ENCODE peak calls at places on chromosomes 13 and 19, in six cellular contexts. R is IMR-90, K is lower leg skin, C is A549, S is adrenal gland, P is upper lobe of left lung. U is an unnamed sample.

GRCh38 chr13:44904982-44905381 is 84.3 kb downstream of the NUFIP1 start:
- DNase-seq in R (peak), K (peak), C (peak), S (peak), P (no peak), U (peak)

GRCh38 chr13:110676511-110677204 is 29.3 kb downstream of the CARS2 start:
- DNase-seq in R (no peak), K (peak), C (no peak), S (no peak), P (peak), U (no peak)

GRCh38 chr19:2607712-2608601 is 94.5 kb downstream of the GNG7 start:
- DNase-seq in R (no peak), K (peak), C (no peak), S (no peak), P (peak), U (no peak)

GRCh38 chr13:25722893-25723292 is 328.9 kb downstream of the SHISA2 start:
- DNase-seq in R (no peak), K (no peak), C (no peak), S (no peak), P (no peak), U (no peak)

GRCh38 chr13:111548805-111549204 is 228.4 kb downstream of the TEX29 start:
- DNase-seq in R (no peak), K (peak), C (no peak), S (no peak), P (no peak), U (no peak)

GRCh38 chr19:13155472-13156284 is 5.5 kb downstream of the IER2 start:
- DNase-seq in R (peak), K (peak), C (peak), S (peak), P (peak), U (peak)

GRCh38 chr19:33409906-33410685 is 36.6 kb downstream of the CEBPG start:
- DNase-seq in R (no peak), K (no peak), C (no peak), S (no peak), P (no peak), U (no peak)

GRCh38 chr19:3633559-3633988 is 7.0 kb upstream of the CACTIN start:
- DNase-seq in R (no peak), K (no peak), C (no peak), S (no peak), P (peak), U (no peak)

GRCh38 chr19:4140237-4140711 is 13.2 kb upstream of the CREB3L3 start:
- DNase-seq in R (peak), K (no peak), C (peak), S (peak), P (no peak), U (peak)

GRCh38 chr19:39765091-39766076 is 13.3 kb upstream of the LEUTX start:
- DNase-seq in R (peak), K (no peak), C (peak), S (peak), P (no peak), U (no peak)

GRCh38 chr13:44004881-44005280 is 125.2 kb downstream of the LACC1 start:
- DNase-seq in R (peak), K (no peak), C (no peak), S (no peak), P (no peak), U (no peak)

GRCh38 chr13:87952377-87952776 is 281.2 kb downstream of the SLITRK5 start:
- DNase-seq in R (no peak), K (no peak), C (no peak), S (no peak), P (no peak), U (no peak)

GRCh38 chr19:35085947-35086346 is 29.7 kb upstream of the FXYD3 start:
- DNase-seq in R (no peak), K (no peak), C (no peak), S (no peak), P (no peak), U (no peak)

GRCh38 chr13:21898461-21898860 is 227.6 kb downstream of the FGF9 start:
- DNase-seq in R (no peak), K (no peak), C (no peak), S (no peak), P (no peak), U (no peak)

GRCh38 chr13:72458701-72459100 is 268.7 kb downstream of the MZT1 start:
- DNase-seq in R (no peak), K (no peak), C (no peak), S (no peak), P (no peak), U (no peak)

GRCh38 chr19:10305139-10305806 is 4.3 kb downstream of the ZGLP1 start:
- DNase-seq in R (peak), K (no peak), C (no peak), S (peak), P (no peak), U (no peak)

GRCh38 chr13:83007226-83007625 is 875.0 kb downstream of the SLITRK1 start:
- DNase-seq in R (no peak), K (no peak), C (no peak), S (no peak), P (no peak), U (no peak)

GRCh38 chr13:85284349-85284748 is 514.9 kb downstream of the SLITRK6 start:
- DNase-seq in R (no peak), K (no peak), C (no peak), S (no peak), P (no peak), U (no peak)

GRCh38 chr13:44420376-44421220 is 47.0 kb downstream of the SERP2 start:
- DNase-seq in R (no peak), K (peak), C (no peak), S (peak), P (no peak), U (no peak)

GRCh38 chr13:102394158-102395053 is 7.4 kb downstream of the FGF14 start:
- DNase-seq in R (peak), K (peak), C (peak), S (peak), P (peak), U (peak)

GRCh38 chr19:53546766-53547541 is 9.0 kb downstream of the ZNF331 start:
- DNase-seq in R (no peak), K (no peak), C (no peak), S (no peak), P (no peak), U (no peak)

GRCh38 chr19:14051980-14052379 is 9.9 kb downstream of the PALM3 start:
- DNase-seq in R (no peak), K (no peak), C (no peak), S (no peak), P (peak), U (no peak)

GRCh38 chr13:73060251-73061160 is 1.7 kb downstream of the KLF5 start:
- DNase-seq in R (peak), K (no peak), C (no peak), S (peak), P (no peak), U (peak)

GRCh38 chr13:86447479-86447878 is 648.3 kb upstream of the SLITRK6 start:
- DNase-seq in R (no peak), K (no peak), C (no peak), S (no peak), P (no peak), U (no peak)

GRCh38 chr13:73698859-73699258 is 435.3 kb downstream of the KLF12 start:
- DNase-seq in R (peak), K (no peak), C (no peak), S (no peak), P (no peak), U (no peak)

GRCh38 chr13:27476943-27477681 is 26.7 kb upstream of the MTIF3 start:
- DNase-seq in R (peak), K (no peak), C (peak), S (no peak), P (peak), U (no peak)

GRCh38 chr19:39507715-39508364 is 7.1 kb upstream of the SELENOV start:
- DNase-seq in R (no peak), K (no peak), C (no peak), S (no peak), P (no peak), U (no peak)

GRCh38 chr13:95235944-95236343 is 65.3 kb downstream of the ABCC4 start:
- DNase-seq in R (no peak), K (no peak), C (no peak), S (no peak), P (no peak), U (no peak)

GRCh38 chr13:99626461-99627082 is 125.3 kb downstream of the TM9SF2 start:
- DNase-seq in R (peak), K (no peak), C (no peak), S (peak), P (no peak), U (peak)

GRCh38 chr13:30737511-30738342 is 2.4 kb downstream of the ALOX5AP start:
- DNase-seq in R (no peak), K (no peak), C (no peak), S (no peak), P (no peak), U (no peak)

GRCh38 chr19:19628499-19629134 is 597 bp upstream of the LPAR2 start:
- DNase-seq in R (peak), K (no peak), C (peak), S (peak), P (peak), U (peak)

GRCh38 chr19:3669616-3670257 is 30.5 kb downstream of the PIP5K1C start:
- DNase-seq in R (no peak), K (no peak), C (no peak), S (no peak), P (peak), U (no peak)

GRCh38 chr13:55553736-55554135 is 1587.0 kb upstream of the PRR20A start:
- DNase-seq in R (no peak), K (no peak), C (no peak), S (no peak), P (no peak), U (no peak)

GRCh38 chr13:67493835-67494234 is 263.7 kb upstream of the PCDH9 start:
- DNase-seq in R (no peak), K (no peak), C (no peak), S (no peak), P (no peak), U (no peak)

GRCh38 chr19:39645800-39646411 is 9.8 kb upstream of the LGALS16 start:
- DNase-seq in R (peak), K (no peak), C (no peak), S (no peak), P (no peak), U (no peak)

GRCh38 chr19:11736696-11737095 is 2.0 kb downstream of the ZNF823 start:
- DNase-seq in R (peak), K (no peak), C (no peak), S (peak), P (no peak), U (no peak)

GRCh38 chr19:2375341-2376121 is 15.5 kb downstream of the TMPRSS9 start:
- DNase-seq in R (no peak), K (no peak), C (no peak), S (no peak), P (no peak), U (no peak)

GRCh38 chr13:77477299-77477848 is 58.1 kb upstream of the SCEL start:
- DNase-seq in R (no peak), K (no peak), C (no peak), S (no peak), P (no peak), U (no peak)

DNA sequence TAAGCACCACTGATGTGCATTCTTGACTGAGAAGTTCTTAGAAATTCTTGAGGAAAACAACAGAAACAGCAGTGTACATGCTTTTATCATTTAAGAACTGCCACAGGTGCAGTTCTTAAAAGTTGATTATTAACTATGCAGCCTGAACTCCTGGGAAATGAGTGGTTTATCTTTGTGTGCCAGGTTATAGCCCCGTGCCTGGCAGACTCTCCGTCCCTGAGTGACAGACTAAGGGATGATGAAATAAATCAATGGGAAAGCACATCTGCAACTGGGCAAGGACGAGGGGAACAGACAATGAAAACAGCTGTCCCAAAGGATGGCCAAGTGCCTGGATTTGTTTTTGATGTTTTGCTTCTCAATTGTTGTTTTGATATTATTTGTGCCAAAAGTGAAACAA is 84.4 kb upstream of the SPATA13 start:
- DNase-seq in R (no peak), K (no peak), C (peak), S (no peak), P (no peak), U (peak)
- TF ChIP-seq POLR2A in R (no peak), K (no peak), C (no peak), S (no peak), P (no peak), U (no peak)

GRCh38 chr19:47626238-47626637 is 17.3 kb downstream of the BICRA start:
- DNase-seq in R (no peak), K (no peak), C (no peak), S (no peak), P (no peak), U (no peak)
- TF ChIP-seq POLR2A in R (no peak), K (no peak), C (no peak), S (no peak), P (no peak), U (no peak)

GRCh38 chr19:27795369-27795768 is 1417.6 kb downstream of the UQCRFS1 start:
- DNase-seq in R (no peak), K (no peak), C (no peak), S (no peak), P (no peak), U (no peak)

GRCh38 chr19:27794444-27795042 is 1418.4 kb downstream of the UQCRFS1 start:
- DNase-seq in R (peak), K (no peak), C (no peak), S (peak), P (peak), U (no peak)

GRCh38 chr19:27792576-27793127 is 1420.3 kb downstream of the UQCRFS1 start:
- DNase-seq in R (no peak), K (no peak), C (no peak), S (no peak), P (no peak), U (no peak)

GRCh38 chr19:27793128-27793643 is 1419.8 kb downstream of the UQCRFS1 start:
- DNase-seq in R (peak), K (no peak), C (peak), S (peak), P (peak), U (peak)

DNA sequence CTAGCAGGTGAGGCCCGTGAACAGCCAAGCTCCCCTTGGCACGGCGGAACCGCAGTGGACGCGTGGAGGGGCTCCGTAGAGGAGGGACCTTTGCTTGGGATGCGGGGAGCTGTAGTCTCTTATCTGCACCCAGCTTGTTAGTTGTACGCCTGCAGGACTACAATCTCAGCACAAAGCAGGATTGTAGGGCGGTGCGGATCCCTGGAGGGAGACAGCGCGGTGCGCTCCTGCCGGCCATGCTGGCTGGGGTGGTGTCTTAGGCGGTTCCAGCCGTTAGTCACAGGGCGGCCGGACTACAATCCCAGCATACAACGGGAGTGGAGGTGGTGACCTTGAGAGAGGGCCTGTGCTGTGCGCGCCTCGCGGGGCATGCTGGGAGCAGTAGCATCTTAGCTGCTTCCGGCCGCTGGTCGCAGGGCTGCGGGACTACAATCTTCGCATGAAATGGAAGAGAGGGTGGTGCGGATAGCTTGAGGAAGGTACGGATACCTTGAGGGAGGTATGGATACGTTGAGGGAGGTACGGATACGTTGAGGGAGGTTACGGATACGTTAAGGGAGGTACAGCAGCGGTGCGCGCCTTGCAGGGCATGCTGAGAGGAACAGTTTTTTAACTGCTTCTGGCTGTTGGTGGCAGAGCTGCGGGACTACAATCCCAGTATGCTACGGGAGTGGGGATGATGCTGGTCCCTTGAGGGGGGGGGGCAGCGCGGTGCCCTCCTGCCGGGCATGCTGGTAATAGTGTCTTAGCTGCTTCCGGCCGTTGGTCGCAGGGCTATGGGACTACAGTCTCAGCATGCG is 1419.1 kb downstream of the UQCRFS1 start:
- DNase-seq in R (peak), K (peak), C (peak), S (peak), P (peak), U (peak)
- TF ChIP-seq POLR2A in R (no peak), K (no peak), C (peak), S (peak), P (peak), U (no peak)

GRCh38 chr13:113584870-113585671 is 518 bp downstream of the TFDP1 start:
- DNase-seq in R (no peak), K (peak), C (peak), S (no peak), P (peak), U (no peak)
- TF ChIP-seq POLR2A in R (no peak), K (no peak), C (no peak), S (no peak), P (no peak), U (no peak)

DNA sequence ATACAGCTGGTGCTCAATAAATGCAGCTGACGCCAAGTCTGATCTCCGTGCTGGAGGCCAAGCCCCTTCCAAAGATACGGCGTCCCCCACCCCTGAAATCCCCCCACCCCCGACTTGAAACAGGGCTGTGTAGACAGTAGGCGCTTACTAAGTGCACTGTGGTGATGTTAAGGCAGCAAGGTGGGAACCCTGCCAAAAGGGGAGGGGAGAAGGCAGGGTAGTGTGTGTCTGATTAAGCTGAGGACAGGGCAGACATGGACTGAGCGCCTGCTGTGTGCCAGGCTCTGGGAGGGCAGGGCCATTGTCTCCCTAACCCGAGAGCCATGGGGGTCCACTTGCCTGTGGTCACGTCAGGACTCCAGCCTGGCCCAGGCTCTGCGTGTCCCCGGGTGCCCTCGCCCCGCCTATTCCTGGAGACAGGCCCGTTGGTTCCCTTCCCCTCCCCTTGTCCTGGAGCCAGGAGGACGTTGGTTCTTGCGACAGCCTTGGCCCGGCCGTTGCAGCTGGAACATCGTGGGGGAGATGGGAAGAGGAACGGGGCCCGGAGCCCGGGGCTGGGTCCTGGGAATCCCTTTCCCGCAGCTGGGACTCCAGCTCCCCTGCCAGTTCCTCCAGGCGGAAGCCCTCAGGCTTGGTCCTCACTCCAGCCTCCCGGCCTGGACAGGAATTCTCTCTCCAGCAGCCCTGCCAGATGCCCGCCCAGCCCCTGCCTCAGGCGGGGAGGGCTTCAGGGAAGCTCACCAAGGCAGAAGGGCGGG is 1.7 kb upstream of the ELANE start:
- DNase-seq in R (peak), K (peak), C (peak), S (peak), P (peak), U (peak)
- TF ChIP-seq POLR2A in R (no peak), K (no peak), C (no peak), S (peak), P (no peak), U (no peak)

GRCh38 chr13:97256343-97256783 is 34.2 kb downstream of the MBNL2 start:
- DNase-seq in R (peak), K (no peak), C (peak), S (peak), P (no peak), U (no peak)

GRCh38 chr13:97258801-97259200 is 36.7 kb downstream of the MBNL2 start:
- DNase-seq in R (peak), K (no peak), C (no peak), S (no peak), P (no peak), U (no peak)

GRCh38 chr13:97257228-97257755 is 35.2 kb downstream of the MBNL2 start:
- DNase-seq in R (no peak), K (no peak), C (peak), S (no peak), P (no peak), U (no peak)

GRCh38 chr13:97259787-97260641 is 37.9 kb downstream of the MBNL2 start:
- DNase-seq in R (peak), K (no peak), C (peak), S (peak), P (no peak), U (no peak)

DNA sequence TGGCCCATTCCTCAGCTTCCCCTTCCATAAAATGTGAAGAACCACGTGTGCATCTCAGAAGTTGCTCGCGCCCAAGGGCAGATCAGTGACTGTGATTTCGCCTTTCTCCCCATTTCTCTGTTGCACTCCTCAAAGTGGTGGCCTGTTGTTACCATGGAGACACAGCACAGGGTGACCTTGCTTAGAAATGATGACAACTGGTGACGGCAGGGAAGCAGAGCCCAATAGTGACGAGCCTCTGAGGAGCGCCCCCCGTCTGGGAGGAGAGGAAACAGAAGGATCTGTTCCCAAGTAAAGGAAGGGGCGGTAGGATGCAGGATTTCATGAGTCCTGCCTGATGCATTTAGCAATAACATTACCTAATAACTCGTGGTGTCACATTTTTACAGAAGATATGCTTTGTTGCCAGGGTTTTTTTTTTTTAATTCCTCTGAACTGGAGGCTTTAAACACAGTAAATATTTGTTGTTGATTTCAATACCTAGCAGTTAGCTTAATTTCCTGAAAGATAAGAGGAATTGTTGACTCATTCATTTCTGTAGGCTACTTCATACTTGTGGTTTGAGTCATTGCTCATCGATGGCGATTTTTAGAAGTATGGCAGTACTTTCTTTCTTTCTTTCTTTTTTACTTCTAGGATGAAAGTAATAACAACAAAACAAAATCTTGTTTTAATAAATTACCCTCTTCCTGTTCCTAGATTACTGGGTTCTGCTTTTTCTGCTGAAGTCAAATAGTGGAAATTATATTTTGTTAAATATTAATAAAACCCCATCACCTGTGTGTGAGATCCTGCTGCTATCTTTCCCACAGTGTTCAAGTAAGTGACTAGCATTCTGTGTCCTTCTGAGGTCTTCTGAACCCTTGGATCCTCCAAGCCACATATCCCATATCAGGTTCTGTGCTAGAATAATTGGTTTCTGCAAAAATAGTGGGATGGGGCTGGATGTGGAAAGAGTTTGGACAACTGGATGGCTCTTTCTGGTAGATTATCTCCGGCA is 36.0 kb downstream of the MBNL2 start:
- DNase-seq in R (peak), K (peak), C (peak), S (peak), P (no peak), U (no peak)
- TF ChIP-seq POLR2A in R (no peak), K (no peak), C (no peak), S (no peak), P (no peak), U (no peak)

U was measured in prostate gland.